ENCODE peak calls at places on chromosomes 2 and 18, in nine cellular contexts. M, B, D, P, F, N, R, O and Q are unnamed samples.

GRCh38 chr18:493974-494601 is 6.4 kb downstream of the COLEC12 start:
- DNase-seq in M (no peak), B (no peak), D (no peak), P (no peak), F (peak; percentile 54), N (no peak), R (no peak), O (no peak), Q (no peak)

GRCh38 chr2:207847807-207848544 is 78.3 kb upstream of the FZD5 start:
- DNase-seq in M (peak; percentile 70), B (peak; percentile 65), D (no peak), P (no peak), F (peak; percentile 32), N (no peak), R (peak; percentile 96), O (no peak), Q (peak; percentile 43)

GRCh38 chr2:60728855-60729254 is 27.2 kb upstream of the PAPOLG start:
- DNase-seq in M (no peak), B (no peak), D (no peak), P (no peak), F (no peak), N (no peak), R (no peak), O (no peak), Q (no peak)

GRCh38 chr2:25174192-25174861 is 5.9 kb upstream of the POMC start:
- DNase-seq in M (no peak), B (no peak), D (no peak), P (no peak), F (no peak), N (no peak), R (no peak), O (no peak), Q (no peak)

GRCh38 chr2:111946294-111947114 is 48.1 kb downstream of the MERTK start:
- DNase-seq in M (peak; percentile 74), B (peak; percentile 87), D (no peak), P (peak; percentile 98), F (peak; percentile 97), N (peak; percentile 29), R (peak; percentile 93), O (no peak), Q (peak; percentile 93)

GRCh38 chr2:121162893-121163292 is 122.1 kb downstream of the TFCP2L1 start:
- DNase-seq in M (no peak), B (no peak), D (no peak), P (no peak), F (no peak), N (no peak), R (no peak), O (no peak), Q (no peak)

GRCh38 chr18:49988101-49988500 is 174.8 kb upstream of the ACAA2 start:
- DNase-seq in M (no peak), B (no peak), D (no peak), P (no peak), F (no peak), N (no peak), R (no peak), O (no peak), Q (no peak)

GRCh38 chr18:33152376-33152775 is 288.1 kb downstream of the CCDC178 start:
- DNase-seq in M (no peak), B (no peak), D (no peak), P (no peak), F (no peak), N (no peak), R (no peak), O (no peak), Q (no peak)

GRCh38 chr2:185012643-185013042 is 414.3 kb downstream of the ZNF804A start:
- DNase-seq in M (no peak), B (no peak), D (no peak), P (peak; percentile 5), F (peak; percentile 1), N (no peak), R (peak; percentile 8), O (no peak), Q (no peak)

GRCh38 chr18:44510376-44510775 is 170.3 kb upstream of the SETBP1 start:
- DNase-seq in M (no peak), B (no peak), D (no peak), P (no peak), F (no peak), N (no peak), R (no peak), O (no peak), Q (no peak)

GRCh38 chr18:58256316-58257080 is 212.5 kb downstream of the NEDD4L start:
- DNase-seq in M (no peak), B (no peak), D (no peak), P (no peak), F (no peak), N (no peak), R (no peak), O (no peak), Q (no peak)

GRCh38 chr2:88016948-88017779 is 817 bp upstream of the RNU2-63P start:
- DNase-seq in M (no peak), B (peak; percentile 80), D (no peak), P (no peak), F (no peak), N (no peak), R (peak; percentile 9), O (peak; percentile 81), Q (no peak)

GRCh38 chr2:12469053-12469625 is 247.6 kb upstream of the TRIB2 start:
- DNase-seq in M (no peak), B (no peak), D (no peak), P (no peak), F (peak; percentile 52), N (no peak), R (no peak), O (no peak), Q (peak; percentile 52)

GRCh38 chr2:3584076-3584475 is 9.0 kb downstream of the RPS7 start:
- DNase-seq in M (no peak), B (no peak), D (no peak), P (no peak), F (no peak), N (no peak), R (no peak), O (no peak), Q (no peak)

GRCh38 chr2:3578987-3579386 is 3.9 kb downstream of the RPS7 start:
- DNase-seq in M (no peak), B (no peak), D (no peak), P (no peak), F (no peak), N (no peak), R (peak; percentile 9), O (no peak), Q (no peak)

GRCh38 chr2:3580449-3580848 is 5.4 kb downstream of the RPS7 start:
- DNase-seq in M (no peak), B (no peak), D (no peak), P (no peak), F (no peak), N (no peak), R (no peak), O (peak; percentile 44), Q (no peak)

GRCh38 chr2:3584608-3585007 is 9.5 kb downstream of the RPS7 start:
- DNase-seq in M (no peak), B (no peak), D (no peak), P (no peak), F (no peak), N (no peak), R (no peak), O (no peak), Q (no peak)

GRCh38 chr2:3581367-3582262 is 6.6 kb downstream of the RPS7 start:
- DNase-seq in M (no peak), B (no peak), D (no peak), P (no peak), F (no peak), N (no peak), R (no peak), O (peak; percentile 36), Q (no peak)
- H3K36me3 ChIP-seq in M (peaks cover 68% of the 10 kb centered on the region), B (peaks cover 8% of the 10 kb centered on the region), D (peaks cover 43% of the 10 kb centered on the region), P (peaks cover 10% of the 10 kb centered on the region), F (peaks cover 43% of the 10 kb centered on the region), N (peaks cover 30% of the 10 kb centered on the region), R (peaks cover 56% of the 10 kb centered on the region), O (peaks cover 15% of the 10 kb centered on the region), Q (peaks cover 78% of the 10 kb centered on the region)

DNA sequence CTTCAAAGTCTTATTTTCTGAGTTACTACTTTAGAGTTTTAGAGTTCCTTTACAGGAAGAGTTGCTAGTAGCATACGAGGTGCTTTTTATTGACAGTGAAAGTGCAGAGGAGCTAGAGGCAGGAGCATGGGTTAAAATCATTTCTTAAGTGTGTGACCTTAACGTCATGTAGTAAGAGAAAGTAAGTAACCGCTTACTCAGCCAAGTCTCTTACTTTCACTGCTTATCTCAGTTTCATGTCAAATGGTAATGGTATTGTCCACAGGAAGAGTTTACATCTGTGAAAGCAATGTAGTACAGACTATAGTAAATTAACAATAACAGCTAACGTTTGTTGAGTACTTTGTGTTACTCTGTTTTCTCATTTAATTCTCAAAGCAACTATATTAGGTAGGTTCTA is 12.6 kb downstream of the NDUFAF7 start:
- DNase-seq in M (no peak), B (no peak), D (no peak), P (no peak), F (no peak), N (no peak), R (no peak), O (no peak), Q (no peak)
- H3K36me3 ChIP-seq in M (peaks cover 33% of the 10 kb centered on the region), B (no peaks in the 10 kb centered on the region), D (peaks cover 29% of the 10 kb centered on the region), P (peaks cover 6% of the 10 kb centered on the region), F (peaks cover 28% of the 10 kb centered on the region), N (peaks cover 14% of the 10 kb centered on the region), R (peaks cover 35% of the 10 kb centered on the region), O (no peaks in the 10 kb centered on the region), Q (peaks cover 90% of the 10 kb centered on the region)

GRCh38 chr18:23524213-23524707 is 20.9 kb downstream of the RMC1 start:
- DNase-seq in M (no peak), B (no peak), D (no peak), P (no peak), F (no peak), N (no peak), R (no peak), O (peak; percentile 59), Q (no peak)
- H3K36me3 ChIP-seq in M (peaks cover 7% of the 10 kb centered on the region), B (no peaks in the 10 kb centered on the region), D (peaks cover 78% of the 10 kb centered on the region), P (peaks cover 22% of the 10 kb centered on the region), F (peaks cover 62% of the 10 kb centered on the region), N (peaks cover 71% of the 10 kb centered on the region), R (peaks cover 51% of the 10 kb centered on the region), O (peaks cover 19% of the 10 kb centered on the region), Q (peaks cover 85% of the 10 kb centered on the region)

DNA sequence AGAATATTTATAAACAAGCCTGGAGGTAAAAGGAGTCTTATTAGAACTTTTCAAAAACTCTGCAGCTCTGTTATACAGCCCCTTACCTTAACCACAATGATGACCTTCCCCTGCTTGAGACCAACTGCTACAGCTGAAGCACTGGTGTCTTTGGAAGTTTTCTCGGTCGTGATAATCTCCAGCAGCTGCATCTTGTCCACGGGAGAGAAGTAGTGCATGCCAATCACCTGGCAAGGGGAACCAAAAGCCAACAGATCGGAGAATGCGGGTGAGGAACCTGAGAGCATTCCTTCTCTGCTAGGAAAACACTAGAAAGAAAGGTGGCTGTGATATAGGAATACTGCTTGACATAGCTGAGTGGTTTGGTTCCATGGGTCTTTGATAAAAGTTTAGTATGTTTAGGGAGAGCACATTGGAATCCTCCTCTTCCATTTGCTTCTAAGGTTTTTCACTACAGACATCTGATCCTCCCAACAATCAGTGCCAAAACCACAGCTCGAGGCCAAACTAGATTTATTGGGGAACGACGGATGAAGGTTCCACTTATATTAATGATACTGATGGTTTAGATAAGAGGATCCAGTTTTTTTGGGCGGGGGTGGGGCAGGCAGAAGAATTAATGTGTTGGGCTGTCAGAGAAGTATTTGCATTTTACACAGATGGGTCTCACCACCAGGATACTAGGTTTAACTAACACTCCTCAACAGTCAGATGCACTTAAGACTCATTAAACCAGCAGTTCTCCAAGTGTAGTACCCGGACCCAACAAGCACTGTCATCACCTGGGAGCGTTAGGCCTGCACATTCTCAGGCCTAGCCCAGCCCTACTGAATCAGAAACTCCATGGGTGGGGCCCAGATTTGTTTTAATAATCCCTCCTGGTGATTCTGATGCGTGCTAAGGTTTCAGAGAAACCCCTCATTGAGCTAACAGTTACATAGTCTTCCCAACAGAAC is 22.4 kb downstream of the GAREM2 start:
- DNase-seq in M (no peak), B (no peak), D (no peak), P (peak; percentile 7), F (no peak), N (no peak), R (peak; percentile 32), O (no peak), Q (no peak)
- H3K36me3 ChIP-seq in M (peaks cover 45% of the 10 kb centered on the region), B (no peaks in the 10 kb centered on the region), D (peaks cover 46% of the 10 kb centered on the region), P (peaks cover 29% of the 10 kb centered on the region), F (peaks cover 52% of the 10 kb centered on the region), N (peaks cover 52% of the 10 kb centered on the region), R (peaks cover 56% of the 10 kb centered on the region), O (peaks cover 3% of the 10 kb centered on the region), Q (peaks cover 100% of the 10 kb centered on the region)